ENCODE peak calls at places on chromosomes 1 and 21, in ten cellular contexts. W is tibial nerve, L is cardiac muscle cell, I is PC-3, B is Caco-2, Z is glutamatergic neuron, Q is GM06990, K is thoracic aorta, P is AG04450, J is body of pancreas. A is an unnamed sample.

GRCh38 chr21:16674949-16675348 is 837.9 kb upstream of the CXADR start:
- DNase-seq in B (no peak), J (no peak), L (no peak), I (no peak), P (no peak), Q (no peak), K (no peak), Z (no peak), W (no peak), A (no peak)

GRCh38 chr1:1758692-1759455 is 19.4 kb downstream of the NADK start:
- DNase-seq in J (peak), I (peak), B (no peak), K (no peak), W (no peak), Q (no peak), L (no peak), Z (no peak), P (no peak), A (no peak)

GRCh38 chr1:155816351-155816750 is 40.7 kb downstream of the GON4L start:
- DNase-seq in W (no peak), P (no peak), J (no peak), Q (no peak), I (no peak), Z (no peak), K (no peak), L (no peak), B (no peak), A (no peak)

GRCh38 chr21:33078907-33079582 is 9.1 kb downstream of the OLIG1 start:
- DNase-seq in J (peak), I (peak), W (no peak), L (peak), Z (no peak), B (no peak), P (peak), K (no peak), Q (peak), A (no peak)

GRCh38 chr1:33248244-33248643 is 8.0 kb upstream of the ZNF362 start:
- DNase-seq in P (no peak), Z (no peak), B (no peak), I (peak), L (no peak), J (no peak), K (no peak), W (no peak), Q (no peak), A (no peak)

GRCh38 chr1:29392036-29392435 is 155.7 kb downstream of the PTPRU start:
- DNase-seq in I (no peak), L (no peak), W (no peak), Z (no peak), J (no peak), K (no peak), Q (no peak), P (no peak), B (no peak), A (no peak)

GRCh38 chr1:226097866-226098625 is 35.5 kb downstream of the H3-3A start:
- DNase-seq in K (no peak), P (no peak), Z (no peak), W (no peak), J (no peak), L (peak), Q (no peak), B (no peak), I (peak), A (no peak)

GRCh38 chr1:212037900-212038299 is 2.4 kb downstream of the DTL start:
- DNase-seq in L (no peak), B (no peak), P (no peak), W (no peak), K (no peak), Q (no peak), I (no peak), J (no peak), Z (no peak), A (no peak)

GRCh38 chr1:19504796-19505693 is 19.7 kb upstream of the CAPZB start:
- DNase-seq in W (peak), K (no peak), Q (no peak), J (no peak), I (no peak), L (peak), B (peak), P (peak), Z (no peak), A (no peak)

GRCh38 chr1:39269791-39270342 is 65.4 kb downstream of the MACF1 start:
- DNase-seq in L (peak), Z (no peak), B (peak), J (no peak), P (peak), I (no peak), Q (peak), W (peak), K (no peak), A (no peak)

GRCh38 chr1:151893176-151893924 is 16.0 kb downstream of the THEM4 start:
- DNase-seq in K (no peak), I (no peak), J (no peak), B (no peak), L (peak), Q (no peak), P (no peak), Z (no peak), W (no peak), A (no peak)

GRCh38 chr1:33966346-33967141 is 102.7 kb downstream of the HMGB4 start:
- DNase-seq in Z (no peak), K (no peak), L (peak), I (no peak), J (peak), B (no peak), P (peak), Q (no peak), W (no peak), A (no peak)

GRCh38 chr1:210532223-210532598 is 203.5 kb downstream of the HHAT start:
- DNase-seq in Q (no peak), Z (no peak), K (no peak), P (no peak), W (no peak), B (no peak), I (no peak), J (no peak), L (no peak), A (no peak)
- TF ChIP-seq CTCF in Q (no peak), Z (no peak), K (no peak), P (no peak), W (no peak), B (no peak), I (no peak), J (no peak), L (no peak), A (no peak)

GRCh38 chr1:7896994-7897393 is 43.6 kb downstream of the TNFRSF9 start:
- DNase-seq in I (peak), J (no peak), B (no peak), W (no peak), P (no peak), L (no peak), Q (no peak), Z (no peak), K (no peak), A (no peak)

GRCh38 chr1:7899741-7900140 is 40.9 kb downstream of the TNFRSF9 start:
- DNase-seq in L (peak), W (no peak), I (peak), P (no peak), B (no peak), Z (no peak), Q (no peak), J (no peak), K (no peak), A (no peak)

GRCh38 chr1:7905262-7905661 is 35.4 kb downstream of the TNFRSF9 start:
- DNase-seq in K (no peak), P (no peak), L (no peak), J (no peak), Q (no peak), W (no peak), Z (no peak), B (no peak), I (no peak), A (no peak)

GRCh38 chr1:7898962-7899361 is 41.7 kb downstream of the TNFRSF9 start:
- DNase-seq in P (no peak), Q (no peak), J (no peak), W (no peak), I (no peak), K (no peak), Z (no peak), L (no peak), B (no peak), A (no peak)

DNA sequence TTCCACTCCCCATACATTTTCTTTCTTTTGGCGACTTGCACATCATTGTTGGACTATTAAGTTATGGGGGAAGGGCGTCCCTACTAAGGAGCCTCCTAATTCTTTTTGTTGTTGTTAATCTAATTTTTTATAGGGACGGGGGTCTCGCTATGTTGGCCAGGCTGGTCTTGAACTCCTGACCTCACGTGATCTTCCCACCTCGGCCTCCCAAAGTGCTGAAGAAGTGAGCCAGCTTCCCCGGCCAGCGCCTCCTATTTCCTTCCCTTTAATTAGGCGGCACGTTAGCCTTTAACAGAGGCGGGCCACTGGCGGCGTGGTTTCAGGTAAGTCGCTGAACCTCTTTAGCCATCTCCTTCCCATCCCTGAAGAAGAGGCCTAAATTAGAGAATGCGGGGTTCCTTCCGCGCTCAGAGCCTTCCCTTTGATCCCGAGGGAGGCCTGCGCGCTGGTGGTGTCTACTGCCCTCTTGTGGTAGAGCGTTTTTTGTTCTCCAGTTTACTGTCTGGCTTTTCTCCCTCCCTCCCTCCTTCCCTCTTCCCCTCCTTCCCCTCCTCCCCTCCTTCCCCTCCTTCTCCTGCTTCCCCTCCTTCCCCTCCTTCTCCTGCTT is 38.1 kb downstream of the TNFRSF9 start:
- DNase-seq in Z (peak), L (peak), J (peak), P (peak), I (peak), K (no peak), B (peak), Q (peak), W (peak), A (peak)
- TF ChIP-seq CTCF in Z (peak), L (peak), J (peak), P (peak), I (peak), K (peak), B (peak), Q (peak), W (peak), A (peak)

GRCh38 chr1:90729484-90730246 is 12.6 kb upstream of the BARHL2 start:
- DNase-seq in J (no peak), Z (peak), P (no peak), K (no peak), I (no peak), Q (no peak), L (no peak), W (no peak), B (peak), A (peak)
- TF ChIP-seq CTCF in J (no peak), Z (peak), P (no peak), K (no peak), I (no peak), Q (peak), L (peak), W (no peak), B (peak), A (peak)

DNA sequence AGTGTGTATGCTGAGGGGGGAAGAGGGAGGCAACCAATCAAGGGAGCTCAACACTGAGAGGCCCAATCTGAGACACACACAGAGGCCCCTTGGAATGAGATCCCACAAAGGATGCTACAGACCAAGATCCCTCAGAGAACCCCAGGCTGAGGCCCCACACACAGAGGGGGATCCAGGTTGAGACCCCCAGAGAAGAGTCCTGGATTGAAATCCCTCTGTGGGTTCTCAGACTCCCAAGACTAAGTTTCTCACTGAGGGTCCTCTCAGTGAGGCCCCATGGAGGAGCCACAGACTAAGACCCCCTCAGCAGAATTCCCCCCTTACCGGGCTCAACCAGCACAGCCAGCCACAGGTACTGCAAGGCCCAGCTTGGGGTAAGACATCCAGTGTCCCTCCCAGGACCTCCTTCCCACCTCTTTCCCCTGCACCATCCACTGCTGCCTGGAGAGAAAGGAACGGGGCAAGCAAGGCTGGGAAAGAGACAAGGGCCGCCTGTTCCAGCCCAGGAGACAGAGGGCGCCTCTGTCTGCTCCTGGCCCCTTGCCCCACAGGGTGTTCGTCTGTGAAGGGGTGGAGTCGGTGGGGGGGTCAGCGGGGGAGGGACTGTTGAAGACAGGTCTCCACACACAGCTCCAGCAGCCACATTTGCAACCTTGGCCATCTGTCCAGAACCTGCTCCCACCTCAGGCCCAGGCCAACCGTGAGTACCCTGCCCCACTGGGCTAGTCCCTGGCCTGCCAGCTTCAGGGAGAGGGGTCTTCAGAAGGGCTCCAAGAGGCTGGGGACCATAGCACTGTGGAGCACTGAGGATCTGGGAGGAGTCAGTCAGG is at the start of gene S100A1:
- DNase-seq in K (no peak), L (no peak), Q (no peak), J (peak), Z (no peak), W (no peak), I (no peak), P (no peak), B (no peak), A (no peak)
- TF ChIP-seq CTCF in K (no peak), L (no peak), Q (no peak), J (no peak), Z (peak), W (no peak), I (no peak), P (no peak), B (no peak), A (no peak)

DNA sequence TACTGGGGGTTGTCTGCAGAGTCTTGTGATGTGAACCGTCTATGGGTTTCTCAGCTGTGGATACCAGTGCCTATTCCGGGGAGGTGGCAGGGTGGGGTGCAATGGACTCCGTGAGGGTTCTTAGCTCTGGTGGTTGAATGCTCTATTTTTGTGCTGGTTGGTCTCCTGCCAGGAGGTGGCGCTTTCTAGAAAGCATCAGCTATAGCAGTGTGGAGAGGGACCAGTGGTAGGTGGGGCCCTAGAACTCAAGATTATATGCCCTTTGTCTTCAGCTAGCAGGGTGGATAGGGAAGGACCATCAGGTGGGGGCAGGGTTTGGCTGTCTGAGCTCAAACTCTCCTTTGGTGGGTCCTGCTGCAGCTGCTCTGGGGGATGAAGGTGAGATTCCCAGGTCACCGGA is 127.3 kb upstream of the PLD5 start:
- DNase-seq in I (peak), K (no peak), W (no peak), P (no peak), B (peak), Q (no peak), J (no peak), L (no peak), Z (peak), A (no peak)
- TF ChIP-seq CTCF in I (peak), K (no peak), W (no peak), P (no peak), B (peak), Q (peak), J (no peak), L (no peak), Z (peak), A (peak)

DNA sequence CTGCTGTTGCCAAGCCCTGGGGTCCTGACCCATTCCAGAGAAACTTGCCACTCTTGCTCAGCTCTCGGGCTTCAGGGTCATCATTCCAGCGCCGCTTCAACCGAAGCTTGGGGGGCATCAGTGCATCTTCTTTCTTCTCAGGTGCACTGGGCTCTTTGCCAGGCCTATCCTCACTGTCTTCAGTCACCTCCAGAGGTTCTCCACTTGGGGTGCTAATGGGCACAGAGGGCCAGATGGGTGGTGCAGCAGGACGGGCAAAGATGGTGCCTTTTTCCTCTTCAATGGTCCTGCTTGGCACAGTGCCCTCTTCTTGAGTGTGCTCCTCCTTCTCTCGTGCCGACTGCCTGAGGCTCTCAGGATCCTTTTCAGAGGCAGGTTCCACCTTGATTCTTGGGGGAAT is 13.3 kb downstream of the ETV3 start:
- DNase-seq in P (no peak), W (no peak), Q (no peak), L (no peak), I (no peak), B (no peak), K (no peak), J (no peak), Z (no peak), A (no peak)
- TF ChIP-seq CTCF in P (no peak), W (no peak), Q (no peak), L (no peak), I (peak), B (no peak), K (no peak), J (no peak), Z (no peak), A (no peak)

DNA sequence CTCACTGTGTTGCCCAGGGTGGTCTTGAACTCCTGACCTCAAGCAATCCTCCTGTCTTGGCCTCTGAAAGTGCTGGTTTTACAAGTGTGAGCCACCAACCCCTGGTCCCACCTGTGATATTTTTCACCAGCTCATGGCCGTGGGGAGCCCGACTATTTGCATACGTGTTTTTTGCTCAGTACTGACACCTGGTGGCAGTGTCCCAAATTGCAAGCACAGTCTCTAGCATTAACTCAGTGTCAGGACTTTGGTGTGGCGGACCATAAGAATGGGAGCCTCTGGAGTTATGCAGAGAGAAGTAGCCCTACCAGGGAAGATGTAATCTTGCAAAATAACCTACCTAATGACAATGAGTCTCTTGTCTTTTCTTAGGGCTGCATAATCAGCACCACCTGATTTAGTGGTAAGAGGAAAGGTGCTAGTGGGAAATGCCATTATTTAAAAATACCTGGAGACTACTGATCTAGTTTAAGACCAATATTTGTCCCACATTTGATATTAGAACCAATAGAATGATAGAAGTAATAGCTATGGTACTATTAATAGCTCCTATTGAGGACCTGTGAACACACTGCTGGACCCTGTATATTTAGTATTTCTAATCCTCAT is 305.4 kb downstream of the DISC1 start:
- DNase-seq in J (peak), P (no peak), Q (no peak), L (no peak), I (peak), Z (peak), W (no peak), K (no peak), B (peak), A (peak)
- TF ChIP-seq CTCF in J (peak), P (peak), Q (peak), L (peak), I (peak), Z (peak), W (peak), K (peak), B (peak), A (peak)

GRCh38 chr21:36756527-36756926 is 57.6 kb downstream of the SIM2 start:
- DNase-seq in L (no peak), B (no peak), J (no peak), P (no peak), I (peak), Z (no peak), W (no peak), Q (no peak), K (no peak), A (no peak)

GRCh38 chr21:36753556-36753955 is 54.6 kb downstream of the SIM2 start:
- DNase-seq in I (peak), L (peak), Z (no peak), W (no peak), J (no peak), B (no peak), K (no peak), P (peak), Q (no peak), A (no peak)

GRCh38 chr21:36757246-36757645 is 58.3 kb downstream of the SIM2 start:
- DNase-seq in B (no peak), J (no peak), W (no peak), I (no peak), L (no peak), Q (no peak), K (no peak), P (no peak), Z (no peak), A (no peak)

GRCh38 chr21:36751383-36751782 is 52.5 kb downstream of the SIM2 start:
- DNase-seq in Q (no peak), Z (no peak), B (no peak), K (no peak), J (no peak), L (no peak), W (no peak), I (no peak), P (no peak), A (no peak)

DNA sequence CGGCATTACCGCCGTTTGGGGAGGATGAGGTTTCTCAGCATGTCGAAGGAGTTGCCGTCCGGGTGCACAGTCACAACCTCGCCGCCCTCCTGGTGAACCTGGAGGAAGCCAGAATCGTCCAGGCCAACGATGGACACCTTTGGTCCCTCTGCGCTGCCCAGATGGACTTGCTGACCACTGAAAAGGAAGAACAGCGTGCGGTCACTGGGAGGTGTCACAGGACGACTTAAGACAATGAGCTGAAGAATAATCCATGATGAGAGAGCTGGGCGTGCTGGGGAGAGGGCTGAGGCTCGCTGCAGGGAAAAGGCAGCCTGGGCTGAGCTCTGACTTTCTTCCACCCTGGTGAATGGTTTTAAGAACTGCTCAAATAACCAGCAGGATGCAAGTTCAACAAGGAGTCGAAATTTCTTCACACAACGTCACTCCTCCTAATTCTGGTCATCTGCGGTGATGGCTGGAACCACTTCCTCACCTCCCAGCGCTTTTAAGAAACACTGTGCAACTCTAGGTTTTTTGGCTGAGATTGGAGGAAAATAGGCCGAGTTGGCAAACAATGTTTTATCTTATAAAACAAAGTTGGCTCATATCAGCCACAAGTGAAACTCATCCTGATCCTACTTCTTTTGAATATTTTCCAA is 55.4 kb downstream of the SIM2 start:
- DNase-seq in I (no peak), P (no peak), K (no peak), J (no peak), W (no peak), Z (no peak), Q (no peak), L (peak), B (no peak), A (no peak)
- TF ChIP-seq CTCF in I (no peak), P (no peak), K (no peak), J (no peak), W (no peak), Z (no peak), Q (no peak), L (no peak), B (no peak), A (no peak)

GRCh38 chr1:75908717-75909152 is 23.5 kb downstream of the ASB17 start:
- DNase-seq in Z (peak), Q (peak), I (peak), K (no peak), L (peak), W (no peak), J (no peak), P (peak), B (peak), A (peak)
- TF ChIP-seq CTCF in Z (peak), Q (peak), I (peak), K (no peak), L (peak), W (no peak), J (no peak), P (peak), B (peak), A (peak)